ENCODE peak calls at places on chromosomes 4 and X, in ten cellular contexts. One of them, this sample, is unnamed.

GRCh38 chr4:175127314-175127713 is 209.2 kb downstream of the ADAM29 start:
- DNase-seq in nephron progenitor cell: no peak
- DNase-seq in ecto neural progenitor cell: no peak
- DNase-seq in stimulated activated naive CD8-positive, alpha-beta T cell treated with anti-CD3 and anti-CD28 coated beads, Interleukin-15, Interleukin-2, amounts not matched to agents 100 U/mL and 50 U/mL, for 24 hours: no peak
- DNase-seq in NCI-H1092 treated with DMSO at 0.1 percent for 48 hours: no peak
- DNase-seq in fibroblast of the aortic adventitia: no peak
- DNase-seq in fibroblast of lung: peak; percentile 39
- DNase-seq in COR-L47: no peak
- DNase-seq in stimulated activated CD4-positive, alpha-beta T cell treated with anti-CD3 and anti-CD28 coated beads, Interleukin-4, amount 100 ng/mL, for 24 hours: no peak
- DNase-seq in A549: no peak
- DNase-seq in this sample: peak; percentile 88

GRCh38 chrX:133444952-133445831 is 29.9 kb upstream of the GPC4 start:
- DNase-seq in nephron progenitor cell: peak; percentile 20
- DNase-seq in ecto neural progenitor cell: peak; percentile 52
- DNase-seq in stimulated activated naive CD8-positive, alpha-beta T cell treated with anti-CD3 and anti-CD28 coated beads, Interleukin-15, Interleukin-2, amounts not matched to agents 100 U/mL and 50 U/mL, for 24 hours: no peak
- DNase-seq in NCI-H1092 treated with DMSO at 0.1 percent for 48 hours: no peak
- DNase-seq in fibroblast of the aortic adventitia: no peak
- DNase-seq in fibroblast of lung: peak; percentile 27
- DNase-seq in COR-L47: no peak
- DNase-seq in stimulated activated CD4-positive, alpha-beta T cell treated with anti-CD3 and anti-CD28 coated beads, Interleukin-4, amount 100 ng/mL, for 24 hours: no peak
- DNase-seq in A549: peak; percentile 9
- DNase-seq in this sample: peak; percentile 61

GRCh38 chr4:76540496-76540895 is 105.5 kb downstream of the SHROOM3 start:
- DNase-seq in nephron progenitor cell: no peak
- DNase-seq in ecto neural progenitor cell: no peak
- DNase-seq in stimulated activated naive CD8-positive, alpha-beta T cell treated with anti-CD3 and anti-CD28 coated beads, Interleukin-15, Interleukin-2, amounts not matched to agents 100 U/mL and 50 U/mL, for 24 hours: no peak
- DNase-seq in NCI-H1092 treated with DMSO at 0.1 percent for 48 hours: no peak
- DNase-seq in fibroblast of the aortic adventitia: peak; percentile 13
- DNase-seq in fibroblast of lung: no peak
- DNase-seq in COR-L47: no peak
- DNase-seq in stimulated activated CD4-positive, alpha-beta T cell treated with anti-CD3 and anti-CD28 coated beads, Interleukin-4, amount 100 ng/mL, for 24 hours: no peak
- DNase-seq in A549: no peak
- DNase-seq in this sample: no peak

GRCh38 chr4:85610450-85610849 is 135.5 kb downstream of the ARHGAP24 start:
- DNase-seq in nephron progenitor cell: no peak
- DNase-seq in ecto neural progenitor cell: no peak
- DNase-seq in stimulated activated naive CD8-positive, alpha-beta T cell treated with anti-CD3 and anti-CD28 coated beads, Interleukin-15, Interleukin-2, amounts not matched to agents 100 U/mL and 50 U/mL, for 24 hours: no peak
- DNase-seq in NCI-H1092 treated with DMSO at 0.1 percent for 48 hours: no peak
- DNase-seq in fibroblast of the aortic adventitia: no peak
- DNase-seq in fibroblast of lung: no peak
- DNase-seq in COR-L47: no peak
- DNase-seq in stimulated activated CD4-positive, alpha-beta T cell treated with anti-CD3 and anti-CD28 coated beads, Interleukin-4, amount 100 ng/mL, for 24 hours: no peak
- DNase-seq in A549: no peak
- DNase-seq in this sample: no peak

GRCh38 chrX:132209527-132209926 is 9.7 kb downstream of the RAP2C start:
- DNase-seq in nephron progenitor cell: no peak
- DNase-seq in ecto neural progenitor cell: no peak
- DNase-seq in stimulated activated naive CD8-positive, alpha-beta T cell treated with anti-CD3 and anti-CD28 coated beads, Interleukin-15, Interleukin-2, amounts not matched to agents 100 U/mL and 50 U/mL, for 24 hours: no peak
- DNase-seq in NCI-H1092 treated with DMSO at 0.1 percent for 48 hours: no peak
- DNase-seq in fibroblast of the aortic adventitia: peak; percentile 74
- DNase-seq in fibroblast of lung: peak; percentile 65
- DNase-seq in COR-L47: no peak
- DNase-seq in stimulated activated CD4-positive, alpha-beta T cell treated with anti-CD3 and anti-CD28 coated beads, Interleukin-4, amount 100 ng/mL, for 24 hours: no peak
- DNase-seq in A549: no peak
- DNase-seq in this sample: no peak

GRCh38 chrX:39848900-39849299 is 248.9 kb downstream of the BCOR start:
- DNase-seq in nephron progenitor cell: no peak
- DNase-seq in ecto neural progenitor cell: no peak
- DNase-seq in stimulated activated naive CD8-positive, alpha-beta T cell treated with anti-CD3 and anti-CD28 coated beads, Interleukin-15, Interleukin-2, amounts not matched to agents 100 U/mL and 50 U/mL, for 24 hours: no peak
- DNase-seq in NCI-H1092 treated with DMSO at 0.1 percent for 48 hours: no peak
- DNase-seq in fibroblast of the aortic adventitia: peak; percentile 71
- DNase-seq in fibroblast of lung: peak; percentile 88
- DNase-seq in COR-L47: no peak
- DNase-seq in stimulated activated CD4-positive, alpha-beta T cell treated with anti-CD3 and anti-CD28 coated beads, Interleukin-4, amount 100 ng/mL, for 24 hours: no peak
- DNase-seq in A549: no peak
- DNase-seq in this sample: peak; percentile 58

GRCh38 chrX:85244411-85245210 is 820 bp downstream of the ZNF711 start:
- DNase-seq in nephron progenitor cell: peak; percentile 51
- DNase-seq in ecto neural progenitor cell: peak; percentile 55
- DNase-seq in stimulated activated naive CD8-positive, alpha-beta T cell treated with anti-CD3 and anti-CD28 coated beads, Interleukin-15, Interleukin-2, amounts not matched to agents 100 U/mL and 50 U/mL, for 24 hours: no peak
- DNase-seq in NCI-H1092 treated with DMSO at 0.1 percent for 48 hours: peak; percentile 55
- DNase-seq in fibroblast of the aortic adventitia: no peak
- DNase-seq in fibroblast of lung: peak; percentile 23
- DNase-seq in COR-L47: peak; percentile 31
- DNase-seq in stimulated activated CD4-positive, alpha-beta T cell treated with anti-CD3 and anti-CD28 coated beads, Interleukin-4, amount 100 ng/mL, for 24 hours: no peak
- DNase-seq in A549: peak; percentile 18
- DNase-seq in this sample: no peak

GRCh38 chr4:19735012-19735411 is 516.7 kb upstream of the SLIT2 start:
- DNase-seq in nephron progenitor cell: no peak
- DNase-seq in ecto neural progenitor cell: no peak
- DNase-seq in stimulated activated naive CD8-positive, alpha-beta T cell treated with anti-CD3 and anti-CD28 coated beads, Interleukin-15, Interleukin-2, amounts not matched to agents 100 U/mL and 50 U/mL, for 24 hours: no peak
- DNase-seq in NCI-H1092 treated with DMSO at 0.1 percent for 48 hours: no peak
- DNase-seq in fibroblast of the aortic adventitia: peak; percentile 56
- DNase-seq in fibroblast of lung: peak; percentile 64
- DNase-seq in COR-L47: no peak
- DNase-seq in stimulated activated CD4-positive, alpha-beta T cell treated with anti-CD3 and anti-CD28 coated beads, Interleukin-4, amount 100 ng/mL, for 24 hours: no peak
- DNase-seq in A549: no peak
- DNase-seq in this sample: no peak

GRCh38 chrX:44489515-44489914 is 53.1 kb downstream of the FUNDC1 start:
- DNase-seq in nephron progenitor cell: no peak
- DNase-seq in ecto neural progenitor cell: no peak
- DNase-seq in stimulated activated naive CD8-positive, alpha-beta T cell treated with anti-CD3 and anti-CD28 coated beads, Interleukin-15, Interleukin-2, amounts not matched to agents 100 U/mL and 50 U/mL, for 24 hours: no peak
- DNase-seq in NCI-H1092 treated with DMSO at 0.1 percent for 48 hours: no peak
- DNase-seq in fibroblast of the aortic adventitia: no peak
- DNase-seq in fibroblast of lung: peak; percentile 39
- DNase-seq in COR-L47: no peak
- DNase-seq in stimulated activated CD4-positive, alpha-beta T cell treated with anti-CD3 and anti-CD28 coated beads, Interleukin-4, amount 100 ng/mL, for 24 hours: no peak
- DNase-seq in A549: no peak
- DNase-seq in this sample: no peak

GRCh38 chrX:9980927-9981326 is 13.8 kb downstream of the CLDN34 start:
- DNase-seq in nephron progenitor cell: no peak
- DNase-seq in ecto neural progenitor cell: no peak
- DNase-seq in stimulated activated naive CD8-positive, alpha-beta T cell treated with anti-CD3 and anti-CD28 coated beads, Interleukin-15, Interleukin-2, amounts not matched to agents 100 U/mL and 50 U/mL, for 24 hours: no peak
- DNase-seq in NCI-H1092 treated with DMSO at 0.1 percent for 48 hours: no peak
- DNase-seq in fibroblast of the aortic adventitia: no peak
- DNase-seq in fibroblast of lung: no peak
- DNase-seq in COR-L47: no peak
- DNase-seq in stimulated activated CD4-positive, alpha-beta T cell treated with anti-CD3 and anti-CD28 coated beads, Interleukin-4, amount 100 ng/mL, for 24 hours: no peak
- DNase-seq in A549: no peak
- DNase-seq in this sample: no peak

GRCh38 chr4:55393461-55394320 is 2.1 kb upstream of the TMEM165 start:
- DNase-seq in nephron progenitor cell: no peak
- DNase-seq in ecto neural progenitor cell: no peak
- DNase-seq in stimulated activated naive CD8-positive, alpha-beta T cell treated with anti-CD3 and anti-CD28 coated beads, Interleukin-15, Interleukin-2, amounts not matched to agents 100 U/mL and 50 U/mL, for 24 hours: no peak
- DNase-seq in NCI-H1092 treated with DMSO at 0.1 percent for 48 hours: peak; percentile 12
- DNase-seq in fibroblast of the aortic adventitia: peak; percentile 68
- DNase-seq in fibroblast of lung: peak; percentile 59
- DNase-seq in COR-L47: no peak
- DNase-seq in stimulated activated CD4-positive, alpha-beta T cell treated with anti-CD3 and anti-CD28 coated beads, Interleukin-4, amount 100 ng/mL, for 24 hours: no peak
- DNase-seq in A549: no peak
- DNase-seq in this sample: peak; percentile 90

GRCh38 chr4:7160951-7161440 is 31.3 kb upstream of the SORCS2 start:
- DNase-seq in nephron progenitor cell: no peak
- DNase-seq in ecto neural progenitor cell: peak; percentile 50
- DNase-seq in stimulated activated naive CD8-positive, alpha-beta T cell treated with anti-CD3 and anti-CD28 coated beads, Interleukin-15, Interleukin-2, amounts not matched to agents 100 U/mL and 50 U/mL, for 24 hours: no peak
- DNase-seq in NCI-H1092 treated with DMSO at 0.1 percent for 48 hours: no peak
- DNase-seq in fibroblast of the aortic adventitia: no peak
- DNase-seq in fibroblast of lung: no peak
- DNase-seq in COR-L47: no peak
- DNase-seq in stimulated activated CD4-positive, alpha-beta T cell treated with anti-CD3 and anti-CD28 coated beads, Interleukin-4, amount 100 ng/mL, for 24 hours: no peak
- DNase-seq in A549: no peak
- DNase-seq in this sample: no peak

GRCh38 chrX:109626637-109627036 is 1.7 kb upstream of the KCNE5 start:
- DNase-seq in nephron progenitor cell: no peak
- DNase-seq in ecto neural progenitor cell: no peak
- DNase-seq in stimulated activated naive CD8-positive, alpha-beta T cell treated with anti-CD3 and anti-CD28 coated beads, Interleukin-15, Interleukin-2, amounts not matched to agents 100 U/mL and 50 U/mL, for 24 hours: no peak
- DNase-seq in NCI-H1092 treated with DMSO at 0.1 percent for 48 hours: no peak
- DNase-seq in fibroblast of the aortic adventitia: no peak
- DNase-seq in fibroblast of lung: no peak
- DNase-seq in COR-L47: no peak
- DNase-seq in stimulated activated CD4-positive, alpha-beta T cell treated with anti-CD3 and anti-CD28 coated beads, Interleukin-4, amount 100 ng/mL, for 24 hours: no peak
- DNase-seq in A549: no peak
- DNase-seq in this sample: no peak

GRCh38 chrX:86263526-86263925 is 115.3 kb downstream of the DACH2 start:
- DNase-seq in nephron progenitor cell: no peak
- DNase-seq in ecto neural progenitor cell: no peak
- DNase-seq in stimulated activated naive CD8-positive, alpha-beta T cell treated with anti-CD3 and anti-CD28 coated beads, Interleukin-15, Interleukin-2, amounts not matched to agents 100 U/mL and 50 U/mL, for 24 hours: no peak
- DNase-seq in NCI-H1092 treated with DMSO at 0.1 percent for 48 hours: no peak
- DNase-seq in fibroblast of the aortic adventitia: no peak
- DNase-seq in fibroblast of lung: no peak
- DNase-seq in COR-L47: no peak
- DNase-seq in stimulated activated CD4-positive, alpha-beta T cell treated with anti-CD3 and anti-CD28 coated beads, Interleukin-4, amount 100 ng/mL, for 24 hours: no peak
- DNase-seq in A549: no peak
- DNase-seq in this sample: no peak

GRCh38 chrX:47158131-47158530 is 13.1 kb downstream of the RBM10 start:
- DNase-seq in nephron progenitor cell: no peak
- DNase-seq in ecto neural progenitor cell: no peak
- DNase-seq in stimulated activated naive CD8-positive, alpha-beta T cell treated with anti-CD3 and anti-CD28 coated beads, Interleukin-15, Interleukin-2, amounts not matched to agents 100 U/mL and 50 U/mL, for 24 hours: no peak
- DNase-seq in NCI-H1092 treated with DMSO at 0.1 percent for 48 hours: no peak
- DNase-seq in fibroblast of the aortic adventitia: no peak
- DNase-seq in fibroblast of lung: no peak
- DNase-seq in COR-L47: no peak
- DNase-seq in stimulated activated CD4-positive, alpha-beta T cell treated with anti-CD3 and anti-CD28 coated beads, Interleukin-4, amount 100 ng/mL, for 24 hours: no peak
- DNase-seq in A549: no peak
- DNase-seq in this sample: no peak

GRCh38 chr4:141432000-141432712 is 204.2 kb upstream of the IL15 start:
- DNase-seq in nephron progenitor cell: no peak
- DNase-seq in ecto neural progenitor cell: no peak
- DNase-seq in stimulated activated naive CD8-positive, alpha-beta T cell treated with anti-CD3 and anti-CD28 coated beads, Interleukin-15, Interleukin-2, amounts not matched to agents 100 U/mL and 50 U/mL, for 24 hours: no peak
- DNase-seq in NCI-H1092 treated with DMSO at 0.1 percent for 48 hours: no peak
- DNase-seq in fibroblast of the aortic adventitia: peak; percentile 34
- DNase-seq in fibroblast of lung: peak; percentile 22
- DNase-seq in COR-L47: no peak
- DNase-seq in stimulated activated CD4-positive, alpha-beta T cell treated with anti-CD3 and anti-CD28 coated beads, Interleukin-4, amount 100 ng/mL, for 24 hours: no peak
- DNase-seq in A549: no peak
- DNase-seq in this sample: no peak

GRCh38 chr4:12359420-12359819 is 930.7 kb upstream of the HS3ST1 start:
- DNase-seq in nephron progenitor cell: no peak
- DNase-seq in ecto neural progenitor cell: no peak
- DNase-seq in stimulated activated naive CD8-positive, alpha-beta T cell treated with anti-CD3 and anti-CD28 coated beads, Interleukin-15, Interleukin-2, amounts not matched to agents 100 U/mL and 50 U/mL, for 24 hours: no peak
- DNase-seq in NCI-H1092 treated with DMSO at 0.1 percent for 48 hours: no peak
- DNase-seq in fibroblast of the aortic adventitia: no peak
- DNase-seq in fibroblast of lung: no peak
- DNase-seq in COR-L47: no peak
- DNase-seq in stimulated activated CD4-positive, alpha-beta T cell treated with anti-CD3 and anti-CD28 coated beads, Interleukin-4, amount 100 ng/mL, for 24 hours: no peak
- DNase-seq in A549: no peak
- DNase-seq in this sample: no peak

This sample was measured in PC-3.